ENCODE peak calls at places on chromosomes 7 and 10, in six cellular contexts. B is Panc1, O is upper lobe of right lung, G is transverse colon, K is hepatocyte, W is thoracic aorta. A is an unnamed sample.

GRCh38 chr10:91672021-91672608 is 39.2 kb upstream of the PPP1R3C start:
- DNase-seq in B (no peak), O (no peak), G (no peak), K (peak; percentile 17), W (no peak), A (no peak)

GRCh38 chr7:91164531-91164930 is 99.7 kb upstream of the FZD1 start:
- DNase-seq in B (no peak), O (no peak), G (no peak), K (no peak), W (no peak), A (no peak)

GRCh38 chr7:102860351-102860811 is 52.4 kb upstream of the LRRC17 start:
- DNase-seq in B (no peak), O (no peak), G (no peak), K (peak; percentile 70), W (no peak), A (no peak)

GRCh38 chr10:55509168-55509567 is 708.1 kb upstream of the PCDH15 start:
- DNase-seq in B (no peak), O (no peak), G (no peak), K (no peak), W (no peak), A (no peak)

GRCh38 chr10:104638861-104639594 is 2.1 kb upstream of the SORCS3 start:
- DNase-seq in B (no peak), O (no peak), G (no peak), K (peak; percentile 68), W (no peak), A (no peak)

GRCh38 chr10:62390497-62391176 is 16.5 kb downstream of the ZNF365 start:
- DNase-seq in B (no peak), O (no peak), G (no peak), K (no peak), W (no peak), A (no peak)

GRCh38 chr10:68110027-68110426 is 739 bp downstream of the MYPN start:
- DNase-seq in B (no peak), O (no peak), G (no peak), K (no peak), W (no peak), A (no peak)

GRCh38 chr10:121340176-121340850 is 257.9 kb downstream of the FGFR2 start:
- DNase-seq in B (no peak), O (no peak), G (no peak), K (no peak), W (no peak), A (no peak)

GRCh38 chr10:70997236-70997635 is 108.9 kb upstream of the PCBD1 start:
- DNase-seq in B (no peak), O (no peak), G (no peak), K (no peak), W (no peak), A (no peak)

GRCh38 chr7:91293840-91294239 is 29.6 kb downstream of the FZD1 start:
- DNase-seq in B (no peak), O (no peak), G (no peak), K (no peak), W (no peak), A (no peak)

GRCh38 chr7:112427984-112428383 is 22.3 kb upstream of the IFRD1 start:
- DNase-seq in B (no peak), O (no peak), G (no peak), K (no peak), W (no peak), A (no peak)

GRCh38 chr7:66281678-66282593 is 76.8 kb downstream of the TPST1 start:
- DNase-seq in B (no peak), O (no peak), G (no peak), K (peak; percentile 27), W (no peak), A (no peak)

GRCh38 chr7:101998904-101999236 is 181.4 kb downstream of the CUX1 start:
- DNase-seq in B (no peak), O (no peak), G (no peak), K (no peak), W (no peak), A (no peak)

GRCh38 chr10:97849491-97850402 is at the start of gene GOLGA7B:
- DNase-seq in B (no peak), O (peak; percentile 79), G (peak; percentile 44), K (peak; percentile 89), W (no peak), A (peak; percentile 43)

GRCh38 chr10:12710594-12711343 is 290.7 kb downstream of the CCDC3 start:
- DNase-seq in B (no peak), O (peak; percentile 86), G (peak; percentile 83), K (peak; percentile 88), W (no peak), A (peak; percentile 81)

GRCh38 chr10:5943536-5943935 is 33.8 kb downstream of the IL15RA start:
- DNase-seq in B (no peak), O (peak; percentile 73), G (no peak), K (no peak), W (no peak), A (no peak)

DNA sequence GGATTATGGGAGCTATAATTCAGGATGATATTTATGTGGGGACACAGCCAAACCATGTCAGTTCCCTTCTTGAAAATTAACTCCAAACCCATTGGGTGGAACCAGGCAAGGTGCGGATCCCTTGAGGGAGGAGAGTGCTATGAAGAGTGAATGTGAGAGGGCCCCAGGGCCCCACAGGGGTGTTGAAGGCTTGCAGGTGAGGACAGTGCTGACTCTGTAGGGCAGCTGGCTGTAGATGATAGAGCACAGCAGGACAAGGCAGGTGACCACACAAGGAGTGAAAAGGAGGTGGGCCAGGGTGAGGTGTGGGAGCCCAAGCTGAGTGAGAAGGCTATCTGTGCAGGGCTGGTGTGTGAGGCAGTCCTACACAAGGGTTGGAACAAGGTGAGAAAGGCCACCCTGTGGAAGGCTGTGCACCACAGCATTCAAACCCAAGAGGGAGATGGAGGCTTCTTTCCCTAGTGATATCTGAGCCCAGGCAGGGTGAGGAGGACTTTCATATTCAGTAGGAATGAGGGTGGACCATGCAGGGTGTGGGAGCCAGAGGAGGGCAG is 746.0 kb upstream of the CELF2 start:
- DNase-seq in B (no peak), O (no peak), G (no peak), K (no peak), W (no peak), A (no peak)
- H3K9me3 ChIP-seq in B (no peaks in the 10 kb centered on the region), O (no peaks in the 10 kb centered on the region), G (no peaks in the 10 kb centered on the region), K (no peaks in the 10 kb centered on the region), W (no peaks in the 10 kb centered on the region), A (no peaks in the 10 kb centered on the region)

GRCh38 chr7:158289231-158289630 is 298.4 kb downstream of the PTPRN2 start:
- DNase-seq in B (no peak), O (no peak), G (no peak), K (no peak), W (no peak), A (no peak)
- H3K9me3 ChIP-seq in B (peaks cover 7% of the 10 kb centered on the region), O (peaks cover 24% of the 10 kb centered on the region), G (peaks cover 9% of the 10 kb centered on the region), K (no peaks in the 10 kb centered on the region), W (peaks cover 20% of the 10 kb centered on the region), A (no peaks in the 10 kb centered on the region)

GRCh38 chr7:156064921-156065386 is 252.7 kb upstream of the SHH start:
- DNase-seq in B (peak; percentile 48), O (no peak), G (no peak), K (peak; percentile 66), W (no peak), A (no peak)

GRCh38 chr7:156063241-156063810 is 251.1 kb upstream of the SHH start:
- DNase-seq in B (no peak), O (no peak), G (no peak), K (no peak), W (no peak), A (no peak)

GRCh38 chr7:156061689-156062255 is 249.5 kb upstream of the SHH start:
- DNase-seq in B (no peak), O (peak; percentile 43), G (no peak), K (no peak), W (no peak), A (no peak)

GRCh38 chr7:156060925-156061324 is 248.7 kb upstream of the SHH start:
- DNase-seq in B (no peak), O (no peak), G (no peak), K (no peak), W (no peak), A (no peak)

DNA sequence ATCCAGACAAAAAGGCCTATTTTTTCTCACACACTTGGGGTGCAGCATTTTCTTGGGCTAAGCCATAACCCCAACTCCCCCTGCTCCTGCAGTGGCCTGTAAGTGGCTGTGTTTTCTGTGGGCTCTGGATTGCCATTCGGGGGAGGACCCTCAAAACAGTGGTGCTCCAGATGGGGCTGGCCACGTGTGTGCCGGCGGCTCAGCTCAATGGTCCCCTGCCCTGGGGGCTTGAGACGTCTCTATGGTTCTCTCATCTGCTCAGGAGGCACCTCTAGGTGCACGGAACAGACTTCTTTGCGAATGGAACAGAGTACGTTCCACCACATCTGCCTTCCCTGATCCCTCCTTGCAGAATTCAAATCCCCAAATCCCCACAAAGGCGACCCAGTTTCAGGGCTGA is 250.0 kb upstream of the SHH start:
- DNase-seq in B (no peak), O (peak; percentile 34), G (no peak), K (no peak), W (no peak), A (no peak)
- H3K9me3 ChIP-seq in B (no peaks in the 10 kb centered on the region), O (no peaks in the 10 kb centered on the region), G (no peaks in the 10 kb centered on the region), K (no peaks in the 10 kb centered on the region), W (no peaks in the 10 kb centered on the region), A (no peaks in the 10 kb centered on the region)

GRCh38 chr7:128735433-128735832 is 3.7 kb upstream of the CALU start:
- DNase-seq in B (no peak), O (no peak), G (no peak), K (no peak), W (no peak), A (no peak)
- H3K9me3 ChIP-seq in B (no peaks in the 10 kb centered on the region), O (no peaks in the 10 kb centered on the region), G (no peaks in the 10 kb centered on the region), K (no peaks in the 10 kb centered on the region), W (no peaks in the 10 kb centered on the region), A (no peaks in the 10 kb centered on the region)

A was measured in colonic mucosa.